ENCODE peak calls at places on chromosomes 1 and 21, in eight cellular contexts. One of them, this sample, is unnamed.
A peak's percentile ranks its signal among the peaks of the same experiment; 100 is the strongest.

GRCh38 chr1:31881698-31882000 is 56.5 kb downstream of the PTP4A2 start:
- DNase-seq in HepG2: peak; percentile 66
- DNase-seq in spleen: no peak
- DNase-seq in adrenal gland: no peak
- DNase-seq in stomach: peak; percentile 53
- DNase-seq in HCT116: no peak
- DNase-seq in breast epithelium: no peak
- DNase-seq in uterus: no peak
- DNase-seq in this sample: peak; percentile 57

GRCh38 chr21:41250519-41250918 is 66.1 kb upstream of the FAM3B start:
- DNase-seq in uterus: no peak
- DNase-seq in spleen: no peak
- DNase-seq in HepG2: no peak
- DNase-seq in HCT116: no peak
- DNase-seq in breast epithelium: peak; percentile 79
- DNase-seq in adrenal gland: no peak
- DNase-seq in stomach: peak; percentile 63
- DNase-seq in this sample: no peak

GRCh38 chr1:165187020-165187628 is 169.4 kb downstream of the LMX1A start:
- DNase-seq in breast epithelium: no peak
- DNase-seq in HCT116: no peak
- DNase-seq in spleen: no peak
- DNase-seq in stomach: no peak
- DNase-seq in HepG2: no peak
- DNase-seq in adrenal gland: no peak
- DNase-seq in uterus: no peak
- DNase-seq in this sample: no peak

GRCh38 chr1:205936846-205937707 is 6.2 kb downstream of the SLC26A9 start:
- DNase-seq in stomach: no peak
- DNase-seq in uterus: no peak
- DNase-seq in breast epithelium: no peak
- DNase-seq in HepG2: peak; percentile 63
- DNase-seq in HCT116: no peak
- DNase-seq in spleen: no peak
- DNase-seq in adrenal gland: no peak
- DNase-seq in this sample: no peak

GRCh38 chr1:232594018-232594502 is 35.9 kb downstream of the SIPA1L2 start:
- DNase-seq in adrenal gland: no peak
- DNase-seq in uterus: no peak
- DNase-seq in breast epithelium: no peak
- DNase-seq in HCT116: no peak
- DNase-seq in spleen: no peak
- DNase-seq in HepG2: no peak
- DNase-seq in stomach: no peak
- DNase-seq in this sample: no peak

GRCh38 chr1:9031484-9032259 is 5.4 kb upstream of the SLC2A7 start:
- DNase-seq in HCT116: no peak
- DNase-seq in adrenal gland: no peak
- DNase-seq in spleen: no peak
- DNase-seq in breast epithelium: no peak
- DNase-seq in uterus: no peak
- DNase-seq in stomach: no peak
- DNase-seq in HepG2: no peak
- DNase-seq in this sample: no peak

GRCh38 chr1:67463298-67463960 is 33.2 kb upstream of the SERBP1 start:
- DNase-seq in HepG2: no peak
- DNase-seq in breast epithelium: no peak
- DNase-seq in HCT116: no peak
- DNase-seq in uterus: no peak
- DNase-seq in stomach: no peak
- DNase-seq in adrenal gland: no peak
- DNase-seq in spleen: no peak
- DNase-seq in this sample: no peak

GRCh38 chr1:215845224-215845902 is 278.3 kb downstream of the KCTD3 start:
- DNase-seq in HepG2: no peak
- DNase-seq in breast epithelium: no peak
- DNase-seq in HCT116: peak; percentile 16
- DNase-seq in uterus: no peak
- DNase-seq in stomach: no peak
- DNase-seq in spleen: no peak
- DNase-seq in adrenal gland: no peak
- DNase-seq in this sample: no peak

GRCh38 chr1:110082477-110082876 is 12.0 kb upstream of the ALX3 start:
- DNase-seq in breast epithelium: no peak
- DNase-seq in HepG2: no peak
- DNase-seq in adrenal gland: no peak
- DNase-seq in stomach: no peak
- DNase-seq in HCT116: no peak
- DNase-seq in spleen: no peak
- DNase-seq in uterus: no peak
- DNase-seq in this sample: no peak

DNA sequence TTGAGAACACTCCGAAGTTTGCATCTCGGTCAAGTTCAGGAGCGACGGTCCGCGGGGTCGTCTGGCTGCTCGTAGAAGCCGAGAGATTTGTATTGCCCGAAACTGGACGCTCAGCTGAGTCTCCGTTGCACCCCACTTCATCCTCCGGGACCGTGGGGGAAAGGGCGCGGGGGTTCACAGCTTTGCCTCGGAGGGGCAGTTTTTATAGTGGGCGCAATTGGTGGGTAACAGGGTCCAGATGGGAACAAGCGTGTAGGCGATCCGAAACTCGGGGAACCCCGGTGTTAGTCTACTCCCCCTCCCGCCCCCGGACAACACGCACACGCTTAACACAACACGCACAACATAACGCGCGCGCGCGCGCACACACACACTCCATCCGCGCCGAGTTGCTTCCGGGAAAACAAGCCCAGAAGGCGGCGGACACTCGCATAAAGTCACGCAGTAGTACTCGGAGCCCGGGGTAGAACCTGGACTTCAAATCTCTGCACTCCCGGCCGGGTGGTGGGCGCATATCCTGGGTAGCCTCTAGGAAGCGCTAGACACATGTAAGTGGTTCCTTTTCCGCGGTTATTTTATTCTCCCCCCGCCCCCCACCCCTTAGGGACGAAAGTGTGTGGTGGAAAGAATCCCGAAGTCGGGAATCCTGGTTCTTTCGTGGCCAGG is 1.0 kb upstream of the JUN start:
- DNase-seq in stomach: peak; percentile 89
- DNase-seq in uterus: peak; percentile 93
- DNase-seq in HepG2: peak; percentile 66
- DNase-seq in spleen: peak; percentile 96
- DNase-seq in breast epithelium: peak; percentile 90
- DNase-seq in adrenal gland: peak; percentile 94
- DNase-seq in HCT116: peak; percentile 57
- DNase-seq in this sample: peak; percentile 90
- TF ChIP-seq POLR2A in stomach: no peak
- TF ChIP-seq POLR2A in uterus: peak; percentile 39
- TF ChIP-seq POLR2A in HepG2: peak; percentile 45
- TF ChIP-seq POLR2A in spleen: peak; percentile 82
- TF ChIP-seq POLR2A in breast epithelium: peak; percentile 61
- TF ChIP-seq POLR2A in adrenal gland: peak; percentile 86
- TF ChIP-seq POLR2A in HCT116: no peak
- TF ChIP-seq POLR2A in this sample: no peak

GRCh38 chr1:154863702-154864174 is 6.3 kb downstream of the KCNN3 start:
- DNase-seq in stomach: peak; percentile 57
- DNase-seq in spleen: no peak
- DNase-seq in breast epithelium: no peak
- DNase-seq in HepG2: peak; percentile 34
- DNase-seq in HCT116: peak; percentile 42
- DNase-seq in uterus: no peak
- DNase-seq in adrenal gland: peak; percentile 35
- DNase-seq in this sample: peak; percentile 38
- TF ChIP-seq POLR2A in stomach: no peak
- TF ChIP-seq POLR2A in spleen: no peak
- TF ChIP-seq POLR2A in breast epithelium: no peak
- TF ChIP-seq POLR2A in HepG2: no peak
- TF ChIP-seq POLR2A in HCT116: no peak
- TF ChIP-seq POLR2A in uterus: no peak
- TF ChIP-seq POLR2A in adrenal gland: no peak
- TF ChIP-seq POLR2A in this sample: no peak

DNA sequence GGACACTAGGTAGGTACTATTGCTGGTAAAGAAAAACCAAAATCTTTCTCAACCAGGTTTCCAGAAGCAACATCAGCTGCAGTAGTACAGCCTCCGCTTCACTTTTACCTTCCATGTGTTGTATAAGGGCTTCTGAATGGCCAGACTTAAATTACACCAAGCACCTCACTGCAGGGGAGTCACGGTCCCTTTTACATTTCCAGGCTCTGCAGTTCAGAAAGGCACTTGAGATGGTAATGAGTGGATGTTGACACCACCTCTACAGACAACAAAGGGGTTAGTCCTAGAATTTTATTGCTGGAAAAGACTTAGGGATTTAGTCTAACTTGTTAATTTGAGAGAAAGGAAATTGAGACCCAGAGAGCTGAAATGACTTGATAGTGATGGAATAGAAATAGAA is 12.0 kb upstream of the DUSP12 start:
- DNase-seq in stomach: no peak
- DNase-seq in breast epithelium: no peak
- DNase-seq in adrenal gland: no peak
- DNase-seq in HCT116: no peak
- DNase-seq in HepG2: no peak
- DNase-seq in spleen: no peak
- DNase-seq in uterus: no peak
- DNase-seq in this sample: no peak
- TF ChIP-seq POLR2A in stomach: no peak
- TF ChIP-seq POLR2A in breast epithelium: no peak
- TF ChIP-seq POLR2A in adrenal gland: no peak
- TF ChIP-seq POLR2A in HCT116: no peak
- TF ChIP-seq POLR2A in HepG2: no peak
- TF ChIP-seq POLR2A in spleen: no peak
- TF ChIP-seq POLR2A in uterus: no peak
- TF ChIP-seq POLR2A in this sample: no peak

DNA sequence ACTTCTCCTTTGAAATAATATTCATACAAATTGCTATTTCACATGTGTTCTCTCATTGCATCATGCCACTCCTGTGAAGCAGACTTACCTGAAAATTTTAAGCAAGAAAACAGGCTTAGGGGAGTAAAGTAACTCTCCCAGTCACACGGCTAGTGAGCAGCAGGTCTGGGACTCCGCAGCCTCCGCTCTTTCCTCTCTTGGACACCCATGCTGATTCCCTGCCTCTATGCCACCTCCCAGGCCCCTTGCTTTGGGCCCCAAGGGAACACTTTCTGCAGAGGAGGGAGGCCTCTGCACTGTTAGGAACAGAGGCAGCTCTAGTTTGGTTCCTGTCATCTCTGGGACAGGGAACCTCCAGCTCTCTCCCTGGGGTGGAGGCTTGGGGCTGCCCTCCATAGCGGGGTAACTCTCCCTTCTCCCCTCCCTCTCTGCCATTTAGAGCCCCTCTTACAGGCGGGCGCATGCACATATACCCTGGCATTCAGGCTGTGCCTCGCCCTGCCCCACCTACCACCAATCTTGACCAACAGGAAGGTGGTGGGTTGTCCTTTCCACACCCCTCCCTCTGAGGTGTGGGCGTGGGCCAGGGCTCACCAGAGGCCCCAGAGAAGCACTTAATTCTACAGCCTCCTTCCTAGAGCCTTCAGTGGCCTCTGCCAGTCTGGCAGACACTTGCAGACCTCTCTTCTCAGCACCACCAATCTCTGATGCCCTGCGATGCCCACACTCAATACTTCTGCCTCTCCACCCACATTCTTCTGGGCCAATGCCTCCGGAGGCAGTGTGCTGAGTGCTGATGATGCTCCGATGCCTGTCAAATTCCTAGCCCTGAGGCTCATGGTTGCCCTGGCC is at the start of gene RXFP4:
- DNase-seq in adrenal gland: no peak
- DNase-seq in HepG2: peak; percentile 50
- DNase-seq in HCT116: no peak
- DNase-seq in breast epithelium: no peak
- DNase-seq in spleen: peak; percentile 74
- DNase-seq in stomach: peak; percentile 67
- DNase-seq in uterus: no peak
- DNase-seq in this sample: peak; percentile 46
- TF ChIP-seq POLR2A in adrenal gland: no peak
- TF ChIP-seq POLR2A in HepG2: no peak
- TF ChIP-seq POLR2A in HCT116: peak; percentile 59
- TF ChIP-seq POLR2A in breast epithelium: no peak
- TF ChIP-seq POLR2A in spleen: no peak
- TF ChIP-seq POLR2A in stomach: no peak
- TF ChIP-seq POLR2A in uterus: no peak
- TF ChIP-seq POLR2A in this sample: no peak

This sample was measured in thyroid gland.